ENCODE peak calls at places on chromosomes 11 and 22, in seven cellular contexts. S is fibroblast of pulmonary artery, R is PC-9, I is colonic mucosa, D is thoracic aorta, W is AG04450, G is GM23338. B is an unnamed sample.

GRCh38 chr11:66045177-66045639 is 3.8 kb downstream of the GAL3ST3 start:
- DNase-seq in W (no peak), D (no peak), G (peak), R (peak), S (peak), I (peak), B (peak)

GRCh38 chr22:41969110-41969646 is at the start of gene SEPTIN3:
- DNase-seq in R (no peak), D (no peak), I (no peak), W (no peak), S (no peak), G (no peak), B (no peak)

GRCh38 chr11:13337986-13338436 is 60.4 kb downstream of the BMAL1 start:
- DNase-seq in S (peak), D (no peak), R (no peak), W (peak), G (no peak), I (no peak), B (no peak)

GRCh38 chr22:31122532-31123291 is at the start of gene INPP5J:
- DNase-seq in G (peak), D (no peak), I (peak), R (peak), W (no peak), S (peak), B (peak)

GRCh38 chr22:17217179-17217578 is 2.1 kb downstream of the ADA2 start:
- DNase-seq in I (no peak), G (peak), S (no peak), D (no peak), W (no peak), R (no peak), B (no peak)

GRCh38 chr11:112343368-112344039 is 82.8 kb upstream of the PLET1 start:
- DNase-seq in I (no peak), W (no peak), D (no peak), R (no peak), G (no peak), S (peak), B (peak)

GRCh38 chr11:44621140-44621681 is 55.7 kb downstream of the CD82 start:
- DNase-seq in I (peak), R (no peak), W (no peak), D (peak), S (peak), G (peak), B (peak)

GRCh38 chr22:42868751-42869251 is 11.7 kb upstream of the ARFGAP3 start:
- DNase-seq in W (no peak), G (no peak), R (no peak), S (no peak), D (no peak), I (no peak), B (no peak)

GRCh38 chr22:46069518-46070214 is 80.7 kb upstream of the PPARA start:
- DNase-seq in W (peak), I (peak), D (peak), S (peak), R (peak), G (no peak), B (peak)

GRCh38 chr11:129973809-129974208 is 28.8 kb downstream of the PRDM10 start:
- DNase-seq in W (no peak), G (peak), I (no peak), S (no peak), D (no peak), R (no peak), B (no peak)

GRCh38 chr11:72833792-72834501 is 19.7 kb downstream of the ATG16L2 start:
- DNase-seq in W (no peak), I (no peak), R (no peak), S (no peak), D (no peak), G (no peak), B (no peak)

GRCh38 chr11:86551693-86552092 is 120.7 kb downstream of the ME3 start:
- DNase-seq in S (no peak), G (no peak), D (no peak), I (no peak), W (no peak), R (no peak), B (no peak)

GRCh38 chr11:20310137-20310536 is 53.4 kb upstream of the HTATIP2 start:
- DNase-seq in I (no peak), G (no peak), R (no peak), W (no peak), S (no peak), D (no peak), B (no peak)

GRCh38 chr11:8036002-8036802 is 44.8 kb upstream of the TUB start:
- DNase-seq in G (no peak), S (no peak), I (no peak), W (no peak), R (no peak), D (no peak), B (no peak)

GRCh38 chr11:66277475-66278391 is at the start of gene CNIH2:
- DNase-seq in D (no peak), S (no peak), I (no peak), W (no peak), R (no peak), G (peak), B (no peak)

GRCh38 chr22:30667092-30667485 is 586 bp downstream of the DUSP18 start:
- DNase-seq in W (no peak), D (no peak), S (no peak), G (no peak), I (peak), R (no peak), B (no peak)

GRCh38 chr11:63020671-63021255 is 5.1 kb upstream of the SLC22A8 start:
- DNase-seq in G (peak), I (peak), R (no peak), S (no peak), D (no peak), W (no peak), B (no peak)

GRCh38 chr11:117022526-117022925 is 75.7 kb downstream of the SIK3 start:
- DNase-seq in R (no peak), W (no peak), D (no peak), G (no peak), S (no peak), I (no peak), B (no peak)

GRCh38 chr11:127627629-127628462 is 627.3 kb upstream of the KIRREL3 start:
- DNase-seq in D (no peak), R (no peak), W (no peak), G (no peak), I (peak), S (no peak), B (peak)

GRCh38 chr22:27881404-27881803 is 37.7 kb downstream of the PITPNB start:
- DNase-seq in R (no peak), W (peak), I (no peak), G (no peak), S (peak), D (no peak), B (no peak)

GRCh38 chr11:64753019-64753379 is 6.8 kb downstream of the PYGM start:
- DNase-seq in R (no peak), I (no peak), D (no peak), G (no peak), W (no peak), S (no peak), B (no peak)

GRCh38 chr11:80841716-80842115 is 1400.9 kb upstream of the TENM4 start:
- DNase-seq in W (no peak), S (peak), D (no peak), I (no peak), R (no peak), G (no peak), B (peak)

GRCh38 chr11:28339488-28339887 is 231.3 kb downstream of the METTL15 start:
- DNase-seq in W (no peak), I (no peak), S (no peak), D (no peak), R (no peak), G (no peak), B (no peak)

GRCh38 chr11:2130881-2131352 is 8.3 kb downstream of the IGF2 start:
- DNase-seq in S (no peak), G (no peak), W (no peak), R (no peak), I (no peak), D (no peak), B (no peak)

GRCh38 chr22:40982482-40983385 is 31.6 kb downstream of the RBX1 start:
- DNase-seq in R (no peak), W (no peak), S (no peak), G (no peak), I (no peak), D (no peak), B (no peak)

GRCh38 chr11:27701262-27702105 is 1.2 kb upstream of the BDNF start:
- DNase-seq in G (peak), W (no peak), S (peak), R (no peak), D (no peak), I (peak), B (no peak)

GRCh38 chr11:12111482-12112149 is 1.2 kb downstream of the MICAL2 start:
- DNase-seq in D (no peak), G (peak), I (no peak), R (no peak), W (no peak), S (peak), B (no peak)

GRCh38 chr11:65776196-65776595 is 4.6 kb downstream of the AP5B1 start:
- DNase-seq in W (no peak), R (peak), S (peak), D (no peak), G (no peak), I (no peak), B (no peak)

GRCh38 chr22:44595841-44596341 is 97.9 kb upstream of the RTL6 start:
- DNase-seq in I (no peak), R (no peak), G (no peak), W (no peak), D (no peak), S (peak), B (no peak)

GRCh38 chr11:120793806-120794479 is 230.0 kb upstream of the TBCEL start:
- DNase-seq in S (no peak), G (no peak), R (no peak), I (no peak), D (no peak), W (no peak), B (no peak)

DNA sequence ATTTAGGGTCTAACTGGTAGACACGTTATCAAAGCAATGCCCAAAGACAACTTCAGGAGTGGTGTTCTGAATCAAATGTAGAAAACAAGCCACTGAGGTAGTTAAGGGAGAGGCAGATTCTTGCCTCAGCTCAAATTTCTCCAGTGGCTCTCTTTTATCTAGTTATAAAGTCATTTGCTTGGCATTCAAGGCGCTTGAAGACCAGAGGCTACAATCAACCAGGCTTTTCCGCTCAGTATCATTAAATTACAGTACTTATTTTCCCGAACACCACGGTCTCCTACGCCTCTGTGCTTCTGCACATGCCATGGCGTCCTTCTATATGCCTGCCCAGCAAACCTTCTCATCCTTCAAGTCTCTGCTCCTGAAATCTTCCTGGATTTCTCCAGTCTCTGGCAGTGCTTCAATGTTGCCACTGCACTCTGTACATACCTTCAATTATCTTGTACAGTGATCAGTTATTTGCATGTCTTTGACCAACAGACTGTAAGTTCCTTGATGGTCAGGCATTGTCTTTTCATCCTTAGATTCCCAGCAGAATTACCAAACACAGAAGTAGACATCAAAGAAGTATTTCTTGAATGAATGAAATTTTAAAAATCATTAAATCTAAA is 1.4 kb downstream of the POGLUT3 start:
- DNase-seq in S (peak), R (peak), I (no peak), D (no peak), W (no peak), G (no peak), B (no peak)
- H3K4me3 ChIP-seq in S (peak), R (peak), I (no peak), D (peak), W (peak), G (peak), B (no peak)

GRCh38 chr11:22898036-22898435 is 37.8 kb upstream of the CCDC179 start:
- DNase-seq in S (peak), G (no peak), R (no peak), I (no peak), W (no peak), D (no peak), B (peak)

GRCh38 chr11:22903782-22904181 is 43.5 kb upstream of the CCDC179 start:
- DNase-seq in W (no peak), S (no peak), D (no peak), I (no peak), G (no peak), R (no peak), B (no peak)
- H3K4me3 ChIP-seq in W (no peak), S (no peak), D (no peak), I (no peak), G (no peak), R (no peak), B (no peak)

GRCh38 chr22:50189849-50190181 is 4.1 kb downstream of the TRABD start:
- DNase-seq in R (no peak), I (peak), D (no peak), G (no peak), S (no peak), W (no peak), B (no peak)

GRCh38 chr22:50190182-50190951 is 4.7 kb downstream of the TRABD start:
- DNase-seq in S (peak), R (peak), I (peak), G (peak), D (no peak), W (no peak), B (peak)

GRCh38 chr22:50188356-50188755 is 2.6 kb downstream of the TRABD start:
- DNase-seq in D (no peak), S (no peak), I (no peak), G (no peak), R (no peak), W (no peak), B (no peak)

GRCh38 chr22:50191041-50191740 is 5.5 kb downstream of the TRABD start:
- DNase-seq in D (no peak), S (no peak), R (no peak), I (peak), W (no peak), G (no peak), B (no peak)

GRCh38 chr22:50189184-50189848 is 3.6 kb downstream of the TRABD start:
- DNase-seq in W (no peak), R (no peak), I (peak), D (no peak), G (no peak), S (no peak), B (no peak)
- H3K4me3 ChIP-seq in W (no peak), R (peak), I (no peak), D (peak), G (no peak), S (no peak), B (no peak)

DNA sequence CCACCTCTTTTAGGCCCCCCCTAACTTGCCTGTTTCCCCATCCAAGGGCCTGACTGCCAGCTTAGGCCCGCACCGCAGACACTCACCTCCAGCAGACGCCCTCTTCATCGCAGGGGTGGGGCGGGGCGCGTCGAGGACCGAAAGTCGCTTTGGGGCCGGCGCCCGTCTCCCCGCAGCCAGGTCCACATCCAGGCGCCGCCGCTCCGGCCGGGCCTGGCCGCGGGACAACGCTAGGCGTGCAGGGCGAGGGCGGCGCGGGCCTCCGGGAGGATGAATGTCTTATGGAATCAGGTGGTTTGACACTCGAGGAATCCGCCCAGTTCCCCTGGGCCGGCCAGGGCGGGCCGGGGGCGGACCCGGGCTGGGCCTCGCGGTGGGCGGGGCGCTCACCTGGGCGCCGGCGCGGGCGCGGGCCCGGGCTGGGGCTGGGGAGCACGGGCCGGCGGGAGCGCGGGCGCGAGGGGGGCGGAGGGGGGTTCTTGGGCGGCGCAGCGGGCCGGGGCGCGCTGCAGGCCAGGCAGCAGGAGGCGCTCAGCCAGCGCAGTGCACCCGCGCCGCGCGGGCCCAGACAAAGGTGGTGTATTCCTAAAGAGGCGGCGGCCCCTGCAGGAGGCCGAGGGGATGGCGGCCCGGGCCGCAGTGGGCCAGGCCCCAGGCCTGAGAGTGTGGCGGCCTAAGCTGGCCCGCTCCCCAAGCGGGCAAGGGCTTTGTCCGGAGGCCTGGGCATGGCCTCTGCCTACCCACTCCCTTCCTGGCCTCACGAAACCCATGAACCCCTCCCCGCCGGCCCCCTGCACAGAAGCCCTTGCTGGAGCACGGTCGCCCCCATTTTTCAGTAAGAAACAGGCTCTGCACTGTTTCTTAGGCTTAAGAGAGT is 177.6 kb downstream of the IGLL1 start:
- DNase-seq in D (no peak), G (peak), W (no peak), R (no peak), S (peak), I (peak), B (peak)
- H3K4me3 ChIP-seq in D (peak), G (peak), W (no peak), R (no peak), S (no peak), I (peak), B (peak)

GRCh38 chr11:96123301-96123700 is 199.4 kb upstream of the MTMR2 start:
- DNase-seq in S (no peak), W (no peak), G (no peak), I (no peak), R (peak), D (no peak), B (no peak)
- H3K4me3 ChIP-seq in S (no peak), W (no peak), G (no peak), I (no peak), R (no peak), D (no peak), B (no peak)